ENCODE peak calls at places on chromosomes 12 and 14, in ten cellular contexts. U is CD8-positive, alpha-beta T cell; E is Peyer's patch; G is hepatocyte; Q is tibial artery; K is left ventricle myocardium inferior; M is upper lobe of right lung; T is psoas muscle; B is breast epithelium; I is heart left ventricle. X is an unnamed sample.

GRCh38 chr14:50116986-50117385 is 614 bp upstream of the VCPKMT start:
- DNase-seq in I (no peak), K (no peak), Q (no peak), U (no peak), G (no peak), M (no peak), B (no peak), T (no peak), E (no peak), X (no peak)

GRCh38 chr14:24430682-24431568 is 1.2 kb downstream of the KHNYN start:
- DNase-seq in E (peak; percentile 36), U (peak; percentile 43), G (peak; percentile 64), B (no peak), T (no peak), K (no peak), I (peak; percentile 71), Q (peak; percentile 80), M (peak; percentile 67), X (peak; percentile 74)

GRCh38 chr12:33265900-33266299 is 173.7 kb downstream of the SYT10 start:
- DNase-seq in T (no peak), E (no peak), B (no peak), U (no peak), K (no peak), G (no peak), I (no peak), M (no peak), Q (no peak), X (no peak)

GRCh38 chr12:102169922-102170698 is 27.5 kb downstream of the PMCH start:
- DNase-seq in T (no peak), U (peak; percentile 5), Q (no peak), B (no peak), E (no peak), I (no peak), K (no peak), M (no peak), G (peak; percentile 43), X (peak; percentile 48)

GRCh38 chr12:32756476-32757158 is 920 bp upstream of the YARS2 start:
- DNase-seq in U (no peak), M (no peak), G (no peak), E (no peak), I (no peak), Q (no peak), K (no peak), B (no peak), T (no peak), X (peak; percentile 29)

GRCh38 chr14:75881986-75882385 is 99.8 kb downstream of the TGFB3 start:
- DNase-seq in I (no peak), B (no peak), K (no peak), M (no peak), U (no peak), T (no peak), G (no peak), E (no peak), Q (no peak), X (no peak)

GRCh38 chr14:104438166-104438887 is 141.2 kb upstream of the C14orf180 start:
- DNase-seq in M (peak; percentile 54), I (no peak), B (peak; percentile 41), Q (no peak), U (no peak), T (no peak), G (no peak), K (peak; percentile 7), E (no peak), X (no peak)

GRCh38 chr14:87992720-87993484 is at the start of gene GALC:
- DNase-seq in U (peak; percentile 96), Q (peak; percentile 97), I (peak; percentile 98), K (peak; percentile 96), G (peak; percentile 95), B (peak; percentile 92), T (peak; percentile 97), M (peak; percentile 98), E (peak; percentile 96), X (peak; percentile 97)

GRCh38 chr12:74148849-74149248 is 388.8 kb upstream of the ATXN7L3B start:
- DNase-seq in E (no peak), K (no peak), G (no peak), B (no peak), U (no peak), M (no peak), Q (no peak), T (no peak), I (no peak), X (no peak)

GRCh38 chr14:80944861-80945617 is 3.5 kb upstream of the CEP128 start:
- DNase-seq in M (no peak), G (no peak), K (no peak), U (no peak), Q (no peak), T (no peak), E (no peak), I (no peak), B (no peak), X (no peak)

GRCh38 chr12:89782807-89783206 is 74.2 kb upstream of the ATP2B1 start:
- DNase-seq in U (no peak), K (no peak), I (no peak), Q (no peak), G (no peak), E (no peak), T (no peak), M (no peak), B (no peak), X (no peak)

GRCh38 chr12:9969673-9970072 is 1.5 kb upstream of the CLEC12A start:
- DNase-seq in Q (no peak), M (no peak), K (no peak), G (no peak), U (no peak), B (no peak), I (no peak), E (no peak), T (no peak), X (no peak)

GRCh38 chr12:13124661-13125505 is 21.4 kb upstream of the GSG1 start:
- DNase-seq in G (peak; percentile 35), M (no peak), T (no peak), Q (no peak), K (no peak), U (no peak), B (no peak), E (no peak), I (no peak), X (no peak)

GRCh38 chr12:85466906-85467305 is 186.9 kb downstream of the ALX1 start:
- DNase-seq in M (no peak), E (no peak), K (no peak), I (no peak), T (no peak), B (no peak), G (no peak), U (no peak), Q (no peak), X (no peak)

GRCh38 chr12:46387697-46388096 is 15.1 kb upstream of the SLC38A2 start:
- DNase-seq in K (no peak), E (no peak), I (no peak), T (no peak), M (no peak), U (peak; percentile 44), B (no peak), G (no peak), Q (no peak), X (no peak)

GRCh38 chr12:116881325-116881866 is at the start of gene HRK:
- DNase-seq in B (no peak), Q (no peak), T (no peak), G (no peak), M (no peak), E (no peak), U (no peak), K (no peak), I (no peak), X (peak; percentile 48)

GRCh38 chr12:45273717-45274271 is 57.9 kb downstream of the ANO6 start:
- DNase-seq in Q (peak; percentile 74), I (no peak), M (no peak), B (no peak), U (no peak), T (peak; percentile 22), G (peak; percentile 76), E (no peak), K (no peak), X (peak; percentile 47)

GRCh38 chr14:99338313-99338712 is 66.3 kb upstream of the BCL11B start:
- DNase-seq in B (no peak), Q (no peak), G (no peak), M (no peak), U (no peak), T (no peak), E (no peak), K (no peak), I (no peak), X (no peak)
- H3K27me3 ChIP-seq in B (peaks cover 16% of the 10 kb centered on the region), Q (peaks cover 9% of the 10 kb centered on the region), G (no peaks in the 10 kb centered on the region), M (peaks cover 6% of the 10 kb centered on the region), U (no peaks in the 10 kb centered on the region), T (no peaks in the 10 kb centered on the region), E (no peaks in the 10 kb centered on the region), K (peaks cover 32% of the 10 kb centered on the region), I (no peaks in the 10 kb centered on the region), X (no peaks in the 10 kb centered on the region)

GRCh38 chr14:31902002-31902401 is 175.1 kb upstream of the ARHGAP5 start:
- DNase-seq in B (no peak), T (no peak), Q (no peak), K (no peak), G (peak; percentile 83), M (no peak), I (no peak), E (no peak), U (no peak), X (no peak)

GRCh38 chr14:31895206-31895605 is 181.9 kb upstream of the ARHGAP5 start:
- DNase-seq in G (peak; percentile 26), I (no peak), K (no peak), T (no peak), Q (no peak), B (no peak), M (no peak), E (no peak), U (no peak), X (no peak)

GRCh38 chr14:31894351-31894750 is 182.8 kb upstream of the ARHGAP5 start:
- DNase-seq in B (no peak), T (no peak), Q (no peak), M (no peak), E (no peak), G (no peak), I (no peak), K (no peak), U (no peak), X (no peak)

GRCh38 chr14:31898835-31899528 is 178.1 kb upstream of the ARHGAP5 start:
- DNase-seq in T (no peak), U (no peak), G (no peak), I (no peak), B (no peak), K (no peak), E (no peak), Q (no peak), M (no peak), X (no peak)

GRCh38 chr14:31897581-31898186 is 179.4 kb upstream of the ARHGAP5 start:
- DNase-seq in M (no peak), G (no peak), K (no peak), Q (no peak), I (peak; percentile 34), T (no peak), U (no peak), E (no peak), B (no peak), X (no peak)
- TF ChIP-seq CTCF in M (no peak), G (no peak), K (no peak), Q (no peak), I (peak; percentile 29), T (no peak), U (no peak), E (peak; percentile 7), B (no peak), X (no peak)

GRCh38 chr12:47997321-47997720 is 7.0 kb downstream of the COL2A1 start:
- DNase-seq in M (no peak), Q (peak; percentile 23), E (no peak), U (no peak), K (no peak), G (no peak), I (no peak), T (no peak), B (no peak), X (no peak)
- H3K27me3 ChIP-seq in M (peaks cover 38% of the 10 kb centered on the region), Q (peaks cover 38% of the 10 kb centered on the region), E (peaks cover 4% of the 10 kb centered on the region), U (peaks cover 23% of the 10 kb centered on the region), K (peaks cover 29% of the 10 kb centered on the region), G (no peaks in the 10 kb centered on the region), I (peaks cover 44% of the 10 kb centered on the region), T (no peaks in the 10 kb centered on the region), B (peaks cover 7% of the 10 kb centered on the region), X (no peaks in the 10 kb centered on the region)

GRCh38 chr12:25958254-25959068 is at the start of gene RASSF8:
- DNase-seq in T (peak; percentile 84), G (peak; percentile 93), K (peak; percentile 77), I (peak; percentile 88), M (peak; percentile 89), B (peak; percentile 53), E (peak; percentile 61), Q (peak; percentile 85), U (no peak), X (peak; percentile 66)
- TF ChIP-seq CTCF in T (no peak), G (no peak), K (peak; percentile 14), I (no peak), M (no peak), B (no peak), E (no peak), Q (no peak), U (no peak), X (no peak)